ENCODE peak calls at places on chromosomes 12 and 14, in four cellular contexts. A is mesenteric fat pad, V is amniotic stem cell, E is HS-5. B is an unnamed sample.

GRCh38 chr12:24920141-24920540 is 28.8 kb downstream of the BCAT1 start:
- DNase-seq in E (no peak), A (no peak), V (no peak), B (no peak)

GRCh38 chr14:52061380-52061779 is 7.5 kb downstream of the NID2 start:
- DNase-seq in E (no peak), V (no peak), A (no peak), B (no peak)

GRCh38 chr12:6765048-6765633 is 1.0 kb upstream of the PTMS start:
- DNase-seq in E (no peak), V (no peak), A (no peak), B (peak; percentile 71)

GRCh38 chr12:45973526-45973925 is 16.8 kb downstream of the SCAF11 start:
- DNase-seq in V (no peak), E (no peak), A (no peak), B (no peak)

GRCh38 chr12:130754234-130755001 is 38.3 kb upstream of the RIMBP2 start:
- DNase-seq in V (no peak), E (no peak), A (no peak), B (peak; percentile 9)

GRCh38 chr12:14840616-14841015 is 2.7 kb downstream of the ART4 start:
- DNase-seq in A (no peak), V (no peak), E (no peak), B (no peak)

GRCh38 chr14:83632375-83632774 is 1897.6 kb upstream of the FLRT2 start:
- DNase-seq in A (no peak), V (no peak), E (no peak), B (no peak)

GRCh38 chr14:68420354-68420753 is 372.5 kb downstream of the ZFP36L1 start:
- DNase-seq in A (no peak), V (no peak), E (no peak), B (no peak)

GRCh38 chr14:70641548-70642312 is at the start of gene TTC9:
- DNase-seq in V (no peak), E (no peak), A (no peak), B (peak; percentile 13)

GRCh38 chr14:70731447-70732239 is 77.7 kb downstream of the MAP3K9 start:
- DNase-seq in E (no peak), V (no peak), A (no peak), B (no peak)

GRCh38 chr14:65019944-65020566 is 33.4 kb downstream of the FNTB start:
- DNase-seq in A (no peak), V (peak; percentile 56), E (no peak), B (peak; percentile 89)

GRCh38 chr12:64699504-64700115 is 59.6 kb downstream of the GNS start:
- DNase-seq in A (no peak), E (no peak), V (no peak), B (no peak)

GRCh38 chr12:124082012-124082411 is 109.0 kb downstream of the ZNF664 start:
- DNase-seq in E (no peak), A (no peak), V (no peak), B (no peak)

GRCh38 chr14:81946808-81947798 is 413.4 kb upstream of the SEL1L start:
- DNase-seq in V (no peak), A (no peak), E (no peak), B (no peak)

GRCh38 chr12:113040722-113041168 is 15.8 kb upstream of the DTX1 start:
- DNase-seq in V (no peak), E (peak; percentile 93), A (no peak), B (no peak)

GRCh38 chr12:47903927-47904646 is 707 bp downstream of the VDR start:
- DNase-seq in A (no peak), E (peak; percentile 47), V (peak; percentile 72), B (no peak)

GRCh38 chr12:55955800-55956508 is 9.9 kb downstream of the PMEL start:
- DNase-seq in V (peak; percentile 20), A (no peak), E (no peak), B (no peak)

GRCh38 chr14:55430024-55430690 is 10.3 kb downstream of the TBPL2 start:
- DNase-seq in A (no peak), E (peak; percentile 35), V (peak; percentile 58), B (peak; percentile 55)

B was measured in cerebellar cortex.